ENCODE peak calls at places on chromosomes 3 and 15, in four cellular contexts. E is hepatocyte, A is neural progenitor cell, Q is upper lobe of right lung. I is an unnamed sample. For H3K9me3, the result is how much of the 10 kb centered on the place peaks cover.

GRCh38 chr3:127672429-127673190 is at the start of gene ABTB1:
- DNase-seq in E (peak), Q (peak), A (peak), I (peak)

GRCh38 chr3:38645601-38646000 is 3.9 kb downstream of the SCN5A start:
- DNase-seq in A (no peak), E (no peak), Q (no peak), I (peak)

GRCh38 chr15:32122013-32122412 is 91.7 kb downstream of the CHRNA7 start:
- DNase-seq in Q (peak), A (no peak), E (no peak), I (no peak)

GRCh38 chr3:119588112-119588511 is 8.8 kb downstream of the ADPRH start:
- DNase-seq in Q (peak), E (no peak), A (no peak), I (peak)

GRCh38 chr3:119817071-119817470 is 35.2 kb downstream of the NR1I2 start:
- DNase-seq in A (no peak), E (no peak), Q (no peak), I (peak)

GRCh38 chr3:72999971-73000370 is 3.4 kb downstream of the PPP4R2 start:
- DNase-seq in E (no peak), A (peak), Q (no peak), I (no peak)

GRCh38 chr3:33749546-33750215 is 31.6 kb upstream of the CLASP2 start:
- DNase-seq in A (no peak), E (no peak), Q (no peak), I (no peak)

GRCh38 chr15:41827290-41827879 is 507 bp upstream of the JMJD7 start:
- DNase-seq in E (peak), Q (no peak), A (peak), I (no peak)

GRCh38 chr3:27353221-27353620 is 16.0 kb downstream of the NEK10 start:
- DNase-seq in A (no peak), Q (no peak), E (no peak), I (no peak)

GRCh38 chr3:71495708-71496472 is 87.6 kb downstream of the FOXP1 start:
- DNase-seq in E (peak), Q (no peak), A (no peak), I (no peak)

GRCh38 chr3:5006755-5007202 is 27.5 kb downstream of the BHLHE40 start:
- DNase-seq in A (no peak), Q (no peak), E (no peak), I (no peak)

DNA sequence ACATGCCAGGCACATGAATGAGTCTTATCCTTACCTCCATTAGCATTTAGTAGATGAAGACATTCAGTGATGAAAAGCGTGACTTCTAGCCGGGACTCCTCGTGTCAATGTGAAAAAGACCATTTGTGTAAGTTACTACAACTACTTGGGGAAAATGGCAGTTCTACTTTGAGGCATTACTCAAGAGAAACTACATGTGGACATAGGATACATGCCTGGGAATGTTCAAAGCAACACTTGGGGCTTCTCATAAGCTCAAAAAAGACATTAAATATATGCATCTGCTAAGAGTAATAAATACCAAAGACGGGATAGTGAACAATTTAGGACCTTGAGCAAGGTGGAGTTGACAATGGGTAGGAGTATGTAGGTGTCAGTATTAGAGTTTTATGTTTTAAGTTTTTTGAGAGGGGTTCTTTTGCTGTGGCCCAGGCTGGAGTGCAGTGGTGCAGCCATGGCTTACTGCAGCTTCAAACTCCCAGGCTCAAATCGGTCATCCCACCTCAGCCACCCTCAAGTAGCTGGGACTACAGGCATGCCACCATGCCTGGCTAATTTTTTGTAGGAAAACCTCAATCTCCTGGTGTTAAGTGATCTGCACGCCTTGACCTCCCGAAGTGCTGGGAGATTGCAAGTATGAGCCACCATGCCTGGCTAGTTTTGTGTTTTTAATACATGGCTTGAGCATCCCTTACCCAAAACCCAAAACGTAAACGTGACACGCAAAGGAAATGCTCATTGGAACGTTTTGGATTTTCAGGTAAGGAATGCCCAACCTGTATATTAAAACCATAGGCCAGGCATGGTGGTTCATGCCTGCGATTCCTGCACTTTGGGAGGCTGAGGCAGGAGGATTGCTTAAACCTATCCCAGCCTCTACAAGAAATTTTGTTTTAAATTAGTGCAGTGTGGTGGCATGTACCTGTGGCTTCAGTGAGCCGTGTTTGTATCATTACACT is 3.9 kb downstream of the RPLP1 start:
- DNase-seq in A (no peak), Q (no peak), E (no peak), I (no peak)
- H3K27ac ChIP-seq in A (peak), Q (no peak), E (peak), I (peak)

DNA sequence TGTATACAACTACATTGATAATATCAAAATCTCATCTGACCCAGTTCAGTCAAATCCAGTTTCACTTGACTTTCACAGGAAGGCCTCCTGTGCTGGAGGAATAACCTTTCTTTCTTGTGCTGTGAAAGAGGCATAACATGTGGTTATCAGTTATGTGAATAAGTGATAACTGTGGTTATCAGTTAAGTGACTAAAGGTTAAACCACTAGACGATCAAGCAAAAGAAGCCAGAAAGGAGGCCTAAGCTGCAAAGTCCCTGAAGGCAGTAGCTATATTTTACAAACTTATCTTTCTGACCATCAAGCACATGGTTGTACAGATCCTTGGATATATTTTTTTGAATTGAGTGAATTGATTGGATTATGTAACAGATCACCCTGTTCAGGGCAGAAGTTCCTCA is 296.5 kb downstream of the TUSC7 start:
- DNase-seq in Q (no peak), A (no peak), E (no peak), I (no peak)
- H3K4me3 ChIP-seq in Q (no peak), A (no peak), E (no peak), I (no peak)

DNA sequence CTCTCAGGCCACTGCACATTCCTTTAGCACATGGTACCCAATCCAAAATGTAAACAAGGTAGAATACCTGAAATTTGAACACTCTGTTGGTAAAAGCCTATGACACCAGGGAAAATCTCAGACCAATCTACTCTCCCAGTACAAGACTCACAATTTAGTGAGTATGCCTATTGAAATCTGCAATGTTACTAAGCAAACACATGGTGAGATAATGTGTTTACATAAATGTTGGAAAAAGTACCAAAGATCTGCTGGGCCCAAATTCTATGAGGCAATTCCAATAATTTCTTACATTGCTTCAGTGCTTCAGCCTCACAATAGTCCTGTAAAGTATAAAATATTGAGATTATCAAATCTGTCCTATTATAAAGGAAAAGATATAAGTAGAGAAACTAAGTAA is 536.1 kb downstream of the PYDC2 start:
- DNase-seq in A (no peak), Q (no peak), E (no peak), I (no peak)
- H3K9me3 ChIP-seq in A (under half), Q (under half), E (under half), I (under half)

DNA sequence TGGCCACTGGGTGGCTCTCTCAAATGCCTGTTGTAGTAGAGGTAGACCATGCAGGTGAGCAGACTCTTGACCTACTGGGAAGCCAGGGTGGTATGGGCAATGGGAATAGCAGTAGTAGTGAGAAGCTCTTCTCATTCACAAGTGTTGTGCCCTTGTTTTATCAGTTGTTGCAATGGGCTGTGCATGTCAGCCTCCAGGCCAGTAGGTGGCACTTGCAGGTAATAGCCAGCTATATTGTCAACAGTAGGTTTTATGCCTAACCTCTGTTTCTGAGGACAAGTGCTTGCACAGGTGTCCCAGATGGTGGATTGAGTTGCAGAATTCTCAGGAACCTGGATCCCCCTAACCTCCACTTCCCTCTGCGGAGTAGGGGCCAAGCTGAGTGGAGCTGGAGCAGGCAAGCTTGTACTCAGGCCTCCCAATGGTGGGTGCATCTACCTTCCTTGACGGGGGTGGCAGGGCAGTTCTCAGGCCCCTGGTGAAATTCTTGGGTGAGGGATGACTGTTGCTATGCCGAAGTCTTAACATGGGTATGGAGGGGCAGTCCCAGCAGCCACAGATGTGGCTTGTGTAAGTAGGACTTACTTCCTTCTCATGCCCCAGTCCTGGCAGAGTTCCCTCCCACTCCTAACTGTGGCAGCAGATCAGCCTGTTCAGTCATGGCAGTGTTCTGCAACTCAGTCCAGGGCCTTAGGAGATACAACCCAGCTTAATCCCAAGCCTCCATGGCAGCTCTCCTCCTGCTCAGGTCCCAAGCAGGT is 104.3 kb downstream of the NEO1 start:
- DNase-seq in A (no peak), E (no peak), Q (no peak), I (no peak)
- H3K27ac ChIP-seq in A (no peak), E (no peak), Q (no peak), I (no peak)

GRCh38 chr3:57077630-57078365 is 17.3 kb downstream of the SPATA12 start:
- DNase-seq in Q (no peak), A (no peak), E (no peak), I (no peak)
- H3K4me3 ChIP-seq in Q (peak), A (peak), E (peak), I (peak)

DNA sequence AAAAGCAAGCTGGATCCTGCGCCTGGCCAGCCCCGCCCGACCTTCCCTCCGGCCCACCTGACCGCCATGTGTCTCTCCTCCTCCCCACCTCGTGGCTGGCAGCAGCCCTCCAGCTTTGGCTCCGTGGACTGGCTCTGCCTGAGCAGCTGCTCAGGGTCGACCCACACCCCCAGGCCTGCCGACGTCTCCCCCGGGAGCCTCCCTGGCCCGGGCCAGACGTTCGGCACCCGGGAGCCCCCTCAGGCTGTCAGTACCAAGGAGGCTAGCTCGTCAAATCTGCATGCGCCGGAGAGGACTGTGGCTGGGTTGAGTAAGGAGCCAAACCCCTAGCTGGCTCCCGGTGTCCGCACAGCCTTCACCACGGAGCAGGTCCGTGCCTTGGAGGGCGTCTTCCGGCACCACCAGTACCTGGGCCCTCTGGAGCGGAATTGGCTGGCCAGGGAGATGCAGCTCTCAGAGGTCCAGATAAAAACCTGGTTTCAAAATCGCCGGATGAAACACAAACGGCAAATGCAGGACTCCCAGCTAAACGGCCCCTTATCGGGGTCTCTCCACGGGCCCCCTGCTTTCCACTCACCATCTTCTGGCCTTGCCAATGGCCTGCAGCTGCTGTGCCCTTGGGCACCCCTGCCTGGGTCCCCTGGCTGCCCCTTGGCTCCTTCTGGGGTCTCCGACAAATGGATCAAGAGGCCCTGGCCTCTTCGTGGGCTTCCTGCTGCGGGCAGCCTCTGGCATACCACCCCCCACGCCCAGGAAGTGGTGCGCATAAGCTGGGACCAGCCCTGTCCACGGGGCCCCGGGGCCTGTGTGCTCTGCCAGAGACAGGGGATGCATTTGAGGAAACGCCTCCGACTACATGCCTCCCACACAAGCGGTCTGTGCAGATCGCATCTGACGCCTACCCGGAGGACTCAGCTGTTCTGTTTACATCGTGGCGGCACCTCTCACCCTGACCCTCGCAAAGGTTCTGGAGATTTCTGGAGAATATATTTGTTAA is 345.0 kb downstream of the ZNF385D start:
- DNase-seq in Q (peak), E (no peak), A (no peak), I (no peak)
- H3K9me3 ChIP-seq in Q (under half), E (under half), A (under half), I (under half)

I was measured in heart right ventricle.